ENCODE peak calls at places on chromosomes 12 and 14, in seven cellular contexts. One of them, this sample, is unnamed.

GRCh38 chr12:132546647-132547046 is 56.7 kb downstream of the FBRSL1 start:
- DNase-seq in body of pancreas: no peak
- DNase-seq in sciatic nerve: no peak
- DNase-seq in left lung: no peak
- DNase-seq in heart right ventricle: no peak
- DNase-seq in aorta: no peak
- DNase-seq in GM03348: no peak
- DNase-seq in this sample: no peak

GRCh38 chr12:116773276-116773731 is 35.2 kb downstream of the RNFT2 start:
- DNase-seq in body of pancreas: no peak
- DNase-seq in sciatic nerve: no peak
- DNase-seq in left lung: no peak
- DNase-seq in heart right ventricle: no peak
- DNase-seq in aorta: peak
- DNase-seq in GM03348: peak
- DNase-seq in this sample: no peak

GRCh38 chr12:88781909-88782308 is 201.6 kb upstream of the KITLG start:
- DNase-seq in body of pancreas: no peak
- DNase-seq in sciatic nerve: no peak
- DNase-seq in left lung: no peak
- DNase-seq in heart right ventricle: no peak
- DNase-seq in aorta: no peak
- DNase-seq in GM03348: peak
- DNase-seq in this sample: no peak

GRCh38 chr14:59582845-59583509 is 6.4 kb upstream of the CCDC175 start:
- DNase-seq in body of pancreas: no peak
- DNase-seq in sciatic nerve: no peak
- DNase-seq in left lung: peak
- DNase-seq in heart right ventricle: no peak
- DNase-seq in aorta: no peak
- DNase-seq in GM03348: no peak
- DNase-seq in this sample: no peak

GRCh38 chr12:54154708-54155316 is 34.0 kb downstream of the SMUG1 start:
- DNase-seq in body of pancreas: no peak
- DNase-seq in sciatic nerve: no peak
- DNase-seq in left lung: no peak
- DNase-seq in heart right ventricle: no peak
- DNase-seq in aorta: no peak
- DNase-seq in GM03348: no peak
- DNase-seq in this sample: no peak

GRCh38 chr12:2395352-2395977 is 342.7 kb downstream of the CACNA1C start:
- DNase-seq in body of pancreas: peak
- DNase-seq in sciatic nerve: no peak
- DNase-seq in left lung: peak
- DNase-seq in heart right ventricle: peak
- DNase-seq in aorta: peak
- DNase-seq in GM03348: peak
- DNase-seq in this sample: peak

GRCh38 chr12:3073438-3074255 is 3.5 kb upstream of the TSPAN9 start:
- DNase-seq in body of pancreas: peak
- DNase-seq in sciatic nerve: peak
- DNase-seq in left lung: peak
- DNase-seq in heart right ventricle: peak
- DNase-seq in aorta: peak
- DNase-seq in GM03348: peak
- DNase-seq in this sample: peak

GRCh38 chr14:88025350-88025749 is 20.4 kb downstream of the GPR65 start:
- DNase-seq in body of pancreas: no peak
- DNase-seq in sciatic nerve: no peak
- DNase-seq in left lung: no peak
- DNase-seq in heart right ventricle: no peak
- DNase-seq in aorta: no peak
- DNase-seq in GM03348: no peak
- DNase-seq in this sample: no peak

GRCh38 chr12:93197067-93197593 is 180.6 kb upstream of the NUDT4 start:
- DNase-seq in body of pancreas: no peak
- DNase-seq in sciatic nerve: no peak
- DNase-seq in left lung: no peak
- DNase-seq in heart right ventricle: no peak
- DNase-seq in aorta: no peak
- DNase-seq in GM03348: peak
- DNase-seq in this sample: no peak

GRCh38 chr12:10027311-10028099 is 3.0 kb upstream of the CLEC9A start:
- DNase-seq in body of pancreas: no peak
- DNase-seq in sciatic nerve: no peak
- DNase-seq in left lung: no peak
- DNase-seq in heart right ventricle: no peak
- DNase-seq in aorta: no peak
- DNase-seq in GM03348: peak
- DNase-seq in this sample: no peak

GRCh38 chr12:122861586-122861970 is 26.3 kb downstream of the HIP1R start:
- DNase-seq in body of pancreas: no peak
- DNase-seq in sciatic nerve: no peak
- DNase-seq in left lung: peak
- DNase-seq in heart right ventricle: no peak
- DNase-seq in aorta: peak
- DNase-seq in GM03348: no peak
- DNase-seq in this sample: no peak